ENCODE peak calls at places on chromosomes 2 and 18, in six cellular contexts. One of them, this sample, is unnamed.
A peak's percentile ranks its signal among the peaks of the same experiment; 100 is the strongest.

GRCh38 chr2:96116424-96116878 is at the start of gene ADRA2B:
- ATAC-seq in K562: peak; percentile 70
- ATAC-seq in HepG2: peak; percentile 29
- ATAC-seq in upper lobe of left lung: peak; percentile 73
- ATAC-seq in GM12878: peak; percentile 61
- ATAC-seq in HCT116: peak; percentile 83
- ATAC-seq in this sample: peak; percentile 49

GRCh38 chr2:190649798-190650390 is 1.0 kb downstream of the NAB1 start:
- ATAC-seq in K562: peak; percentile 26
- ATAC-seq in HepG2: peak; percentile 24
- ATAC-seq in upper lobe of left lung: peak; percentile 13
- ATAC-seq in GM12878: peak; percentile 4
- ATAC-seq in HCT116: no peak
- ATAC-seq in this sample: no peak

GRCh38 chr2:218028562-218029348 is 26.0 kb upstream of the TNS1 start:
- ATAC-seq in K562: no peak
- ATAC-seq in HepG2: no peak
- ATAC-seq in upper lobe of left lung: no peak
- ATAC-seq in GM12878: no peak
- ATAC-seq in HCT116: no peak
- ATAC-seq in this sample: no peak

GRCh38 chr2:207334631-207335371 is 169.1 kb upstream of the KLF7 start:
- ATAC-seq in K562: peak; percentile 60
- ATAC-seq in HepG2: peak; percentile 68
- ATAC-seq in upper lobe of left lung: peak; percentile 90
- ATAC-seq in GM12878: peak; percentile 43
- ATAC-seq in HCT116: peak; percentile 48
- ATAC-seq in this sample: peak; percentile 87

GRCh38 chr2:158477202-158477601 is 20.4 kb downstream of the PKP4 start:
- ATAC-seq in K562: no peak
- ATAC-seq in HepG2: no peak
- ATAC-seq in upper lobe of left lung: no peak
- ATAC-seq in GM12878: no peak
- ATAC-seq in HCT116: no peak
- ATAC-seq in this sample: no peak

GRCh38 chr2:221178139-221178538 is 394.0 kb downstream of the EPHA4 start:
- ATAC-seq in K562: no peak
- ATAC-seq in HepG2: no peak
- ATAC-seq in upper lobe of left lung: no peak
- ATAC-seq in GM12878: no peak
- ATAC-seq in HCT116: no peak
- ATAC-seq in this sample: no peak

GRCh38 chr2:217933326-217933993 is 69.3 kb downstream of the TNS1 start:
- ATAC-seq in K562: no peak
- ATAC-seq in HepG2: no peak
- ATAC-seq in upper lobe of left lung: no peak
- ATAC-seq in GM12878: no peak
- ATAC-seq in HCT116: no peak
- ATAC-seq in this sample: no peak

GRCh38 chr2:43193652-43193995 is 32.8 kb downstream of the ZFP36L2 start:
- ATAC-seq in K562: no peak
- ATAC-seq in HepG2: peak; percentile 3
- ATAC-seq in upper lobe of left lung: no peak
- ATAC-seq in GM12878: no peak
- ATAC-seq in HCT116: no peak
- ATAC-seq in this sample: no peak

GRCh38 chr2:240898108-240898730 is 2.3 kb upstream of the MAB21L4 start:
- ATAC-seq in K562: no peak
- ATAC-seq in HepG2: peak; percentile 8
- ATAC-seq in upper lobe of left lung: peak; percentile 2
- ATAC-seq in GM12878: no peak
- ATAC-seq in HCT116: no peak
- ATAC-seq in this sample: peak; percentile 57

GRCh38 chr2:169683054-169683424 is 11.2 kb downstream of the CFAP210 start:
- ATAC-seq in K562: peak; percentile 47
- ATAC-seq in HepG2: no peak
- ATAC-seq in upper lobe of left lung: no peak
- ATAC-seq in GM12878: peak; percentile 51
- ATAC-seq in HCT116: no peak
- ATAC-seq in this sample: no peak

GRCh38 chr2:174412256-174412655 is 16.7 kb downstream of the SCRN3 start:
- ATAC-seq in K562: no peak
- ATAC-seq in HepG2: no peak
- ATAC-seq in upper lobe of left lung: no peak
- ATAC-seq in GM12878: no peak
- ATAC-seq in HCT116: no peak
- ATAC-seq in this sample: no peak

GRCh38 chr2:121359937-121360565 is 75.0 kb upstream of the TFCP2L1 start:
- ATAC-seq in K562: no peak
- ATAC-seq in HepG2: no peak
- ATAC-seq in upper lobe of left lung: no peak
- ATAC-seq in GM12878: no peak
- ATAC-seq in HCT116: no peak
- ATAC-seq in this sample: no peak

GRCh38 chr18:75216926-75217303 is 6.3 kb downstream of the TSHZ1 start:
- ATAC-seq in K562: no peak
- ATAC-seq in HepG2: peak; percentile 34
- ATAC-seq in upper lobe of left lung: no peak
- ATAC-seq in GM12878: peak; percentile 13
- ATAC-seq in HCT116: no peak
- ATAC-seq in this sample: no peak

GRCh38 chr2:37192551-37192950 is 3.7 kb upstream of the CEBPZOS start:
- ATAC-seq in K562: no peak
- ATAC-seq in HepG2: no peak
- ATAC-seq in upper lobe of left lung: no peak
- ATAC-seq in GM12878: no peak
- ATAC-seq in HCT116: no peak
- ATAC-seq in this sample: no peak

DNA sequence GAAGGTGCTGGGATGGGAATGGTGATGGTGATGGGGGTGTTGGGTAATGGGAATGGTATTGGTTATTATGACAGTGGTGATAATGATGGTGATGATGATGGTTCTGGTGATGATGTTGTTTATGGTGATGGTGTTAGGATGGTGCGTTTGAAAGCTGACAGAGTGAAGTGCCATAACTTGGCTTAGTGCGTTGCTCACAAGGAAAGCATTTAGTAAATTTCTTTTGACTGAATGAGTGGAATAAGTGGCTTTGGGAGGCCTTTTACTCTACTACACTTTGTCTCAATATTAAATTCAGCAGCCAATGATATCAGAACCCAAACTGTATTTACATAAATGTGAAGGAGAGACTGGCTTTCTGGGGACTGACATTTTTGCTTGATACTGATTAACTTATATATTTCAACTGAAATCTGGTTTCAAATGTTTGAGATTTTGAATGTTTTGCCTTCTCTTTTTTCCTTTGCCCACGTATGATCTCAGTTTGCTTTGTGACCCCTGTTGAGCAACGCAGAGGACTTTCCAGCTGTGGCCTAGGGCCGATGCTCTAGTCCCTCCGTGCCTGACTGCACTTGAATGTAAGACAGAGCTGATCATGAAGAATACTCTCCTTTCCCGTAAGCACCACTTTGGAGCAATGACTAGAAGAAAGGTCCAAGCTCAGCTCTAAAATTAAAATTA is 128.5 kb upstream of the SH3BP4 start:
- ATAC-seq in K562: no peak
- ATAC-seq in HepG2: peak; percentile 62
- ATAC-seq in upper lobe of left lung: peak; percentile 83
- ATAC-seq in GM12878: no peak
- ATAC-seq in HCT116: no peak
- ATAC-seq in this sample: peak; percentile 84
- TF ChIP-seq POLR2AphosphoS5 in K562: no peak
- TF ChIP-seq POLR2AphosphoS5 in HepG2: no peak
- TF ChIP-seq POLR2AphosphoS5 in upper lobe of left lung: peak; percentile 5
- TF ChIP-seq POLR2AphosphoS5 in GM12878: no peak
- TF ChIP-seq POLR2AphosphoS5 in HCT116: no peak
- TF ChIP-seq POLR2AphosphoS5 in this sample: no peak

DNA sequence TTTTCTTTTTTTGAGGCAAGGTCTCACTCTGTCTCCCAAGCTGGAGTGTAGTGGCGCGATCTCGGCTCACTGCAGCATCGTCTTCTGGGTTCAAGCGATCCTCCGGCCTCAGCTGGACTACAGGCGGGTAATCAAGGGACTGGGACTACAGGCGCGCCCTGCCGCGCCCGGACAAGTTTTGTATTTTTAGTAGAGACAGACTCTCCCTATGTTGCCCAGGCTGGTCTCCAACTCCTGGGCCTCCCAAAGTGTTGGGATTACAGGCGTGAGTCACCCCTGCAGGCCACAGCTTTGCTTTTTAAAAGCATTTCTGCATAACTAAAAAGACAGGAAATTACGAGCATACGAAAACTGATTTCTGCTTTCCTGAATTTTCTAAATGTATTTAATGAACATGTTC is 891 bp upstream of the OSBPL1A start:
- ATAC-seq in K562: no peak
- ATAC-seq in HepG2: no peak
- ATAC-seq in upper lobe of left lung: no peak
- ATAC-seq in GM12878: no peak
- ATAC-seq in HCT116: peak; percentile 42
- ATAC-seq in this sample: no peak
- TF ChIP-seq POLR2A in K562: no peak
- TF ChIP-seq POLR2A in HepG2: no peak
- TF ChIP-seq POLR2A in upper lobe of left lung: no peak
- TF ChIP-seq POLR2A in GM12878: no peak
- TF ChIP-seq POLR2A in HCT116: no peak
- TF ChIP-seq POLR2A in this sample: no peak

DNA sequence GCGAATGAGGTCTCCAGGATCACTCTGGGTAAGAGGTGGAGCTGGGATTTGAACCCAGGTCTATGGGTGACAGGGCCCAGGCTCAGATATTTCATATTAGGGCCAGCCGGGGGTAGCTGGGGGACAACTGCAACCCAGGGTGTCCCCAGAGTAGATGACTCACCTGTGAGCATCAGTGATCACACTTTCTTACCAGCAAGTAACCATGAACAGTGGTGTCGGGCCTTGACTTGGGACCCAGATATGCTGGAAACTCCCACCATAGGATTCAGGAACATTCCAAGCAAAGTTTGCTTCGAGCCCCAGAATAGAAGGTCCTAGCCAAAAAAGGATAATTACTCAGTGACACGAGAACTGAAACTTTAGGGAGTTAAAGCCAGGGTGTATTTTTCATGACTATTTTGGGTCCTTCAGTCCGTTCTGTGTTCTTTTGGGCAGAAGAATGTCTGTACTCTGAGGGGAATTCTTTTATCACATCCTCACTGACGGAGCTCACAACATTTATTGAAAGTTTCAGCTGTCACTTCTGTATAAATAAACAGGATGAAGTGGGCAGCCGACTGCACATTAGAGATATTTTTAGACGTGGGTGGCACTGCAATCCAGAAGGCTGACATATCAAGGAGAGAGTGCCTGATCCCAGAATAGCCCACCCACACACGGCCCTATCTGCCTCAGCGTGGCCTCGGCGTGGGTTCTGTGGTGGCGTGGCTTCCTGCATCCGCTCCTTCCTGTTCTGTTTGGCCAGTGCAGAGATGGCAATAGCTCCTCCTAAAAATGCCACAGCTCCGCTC is 45.6 kb downstream of the RAMP1 start:
- ATAC-seq in K562: no peak
- ATAC-seq in HepG2: no peak
- ATAC-seq in upper lobe of left lung: peak; percentile 78
- ATAC-seq in GM12878: peak; percentile 79
- ATAC-seq in HCT116: no peak
- ATAC-seq in this sample: peak; percentile 89
- TF ChIP-seq POLR2AphosphoS5 in K562: no peak
- TF ChIP-seq POLR2AphosphoS5 in HepG2: no peak
- TF ChIP-seq POLR2AphosphoS5 in upper lobe of left lung: peak; percentile 45
- TF ChIP-seq POLR2AphosphoS5 in GM12878: no peak
- TF ChIP-seq POLR2AphosphoS5 in HCT116: no peak
- TF ChIP-seq POLR2AphosphoS5 in this sample: peak; percentile 97

GRCh38 chr2:180472133-180472532 is 465.0 kb upstream of the CWC22 start:
- ATAC-seq in K562: no peak
- ATAC-seq in HepG2: no peak
- ATAC-seq in upper lobe of left lung: no peak
- ATAC-seq in GM12878: no peak
- ATAC-seq in HCT116: no peak
- ATAC-seq in this sample: no peak
- TF ChIP-seq POLR2A in K562: no peak
- TF ChIP-seq POLR2A in HepG2: no peak
- TF ChIP-seq POLR2A in upper lobe of left lung: no peak
- TF ChIP-seq POLR2A in GM12878: no peak
- TF ChIP-seq POLR2A in HCT116: no peak
- TF ChIP-seq POLR2A in this sample: no peak

GRCh38 chr2:172442072-172442895 is 14.9 kb downstream of the ITGA6 start:
- ATAC-seq in K562: no peak
- ATAC-seq in HepG2: peak; percentile 77
- ATAC-seq in upper lobe of left lung: peak; percentile 73
- ATAC-seq in GM12878: no peak
- ATAC-seq in HCT116: peak; percentile 87
- ATAC-seq in this sample: peak; percentile 62
- TF ChIP-seq POLR2AphosphoS5 in K562: no peak
- TF ChIP-seq POLR2AphosphoS5 in HepG2: no peak
- TF ChIP-seq POLR2AphosphoS5 in upper lobe of left lung: no peak
- TF ChIP-seq POLR2AphosphoS5 in GM12878: no peak
- TF ChIP-seq POLR2AphosphoS5 in HCT116: peak; percentile 58
- TF ChIP-seq POLR2AphosphoS5 in this sample: no peak

DNA sequence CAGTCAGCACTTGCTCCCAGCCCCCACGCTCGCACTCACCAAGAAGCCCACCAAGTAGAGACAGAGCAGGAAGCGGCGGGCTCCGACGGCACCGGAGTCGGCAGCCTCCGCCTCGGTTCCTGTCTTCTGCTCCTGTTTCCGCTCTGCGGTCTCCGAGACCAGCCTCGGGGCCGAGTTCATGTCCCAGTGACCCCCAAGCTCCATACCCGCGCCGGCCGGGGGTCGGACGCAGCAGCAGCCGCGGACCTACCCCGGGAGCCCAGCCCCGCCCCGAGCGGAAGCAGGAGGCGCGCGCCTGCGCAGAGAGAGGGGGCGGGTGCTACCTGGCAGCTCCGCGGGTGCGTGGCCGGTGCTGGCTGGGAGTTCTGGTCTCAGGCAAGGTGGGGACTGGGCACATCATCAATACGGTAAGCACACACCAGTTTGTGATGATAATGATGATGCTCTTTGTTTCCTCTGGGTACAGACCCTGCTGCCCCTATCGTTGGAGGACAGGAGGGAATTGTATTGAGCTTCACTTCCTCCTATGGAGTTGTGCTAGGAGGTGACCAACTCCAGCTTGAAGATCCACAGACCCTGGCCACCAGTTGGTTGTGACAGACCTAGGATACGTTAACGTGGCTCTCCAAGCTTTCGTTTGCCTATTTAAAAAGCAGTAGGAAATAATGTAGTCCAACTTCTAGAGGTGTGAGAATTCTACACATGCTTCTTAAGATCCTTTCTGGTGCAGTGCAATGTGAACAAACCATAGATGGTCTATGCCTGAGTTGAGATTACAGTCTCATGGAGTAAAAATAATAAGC is 25.0 kb upstream of the TMEM182 start:
- ATAC-seq in K562: peak; percentile 96
- ATAC-seq in HepG2: peak; percentile 94
- ATAC-seq in upper lobe of left lung: peak; percentile 98
- ATAC-seq in GM12878: peak; percentile 96
- ATAC-seq in HCT116: peak; percentile 96
- ATAC-seq in this sample: peak; percentile 93
- TF ChIP-seq POLR2A in K562: peak; percentile 86
- TF ChIP-seq POLR2A in HepG2: peak; percentile 97
- TF ChIP-seq POLR2A in upper lobe of left lung: peak; percentile 90
- TF ChIP-seq POLR2A in GM12878: peak; percentile 90
- TF ChIP-seq POLR2A in HCT116: peak; percentile 92
- TF ChIP-seq POLR2A in this sample: peak; percentile 69